ENCODE peak calls at places on chromosome 14, in ten cellular contexts. F, G, U, K, T, Y, L, E, O and Z are unnamed samples. For H3K4me1, the result is how much of the 10 kb centered on the place peaks cover.

GRCh38 chr14:104899781-104900180 is 24.9 kb upstream of the PLD4 start:
- DNase-seq in F (no peak), G (no peak), U (no peak), K (no peak), T (no peak), Y (no peak), L (no peak), E (no peak), O (no peak), Z (no peak)

GRCh38 chr14:70489579-70490175 is 37.7 kb downstream of the ADAM21 start:
- DNase-seq in F (no peak), G (no peak), U (no peak), K (no peak), T (no peak), Y (no peak), L (no peak), E (no peak), O (no peak), Z (no peak)

GRCh38 chr14:20434701-20435453 is 1.1 kb downstream of the KLHL33 start:
- DNase-seq in F (no peak), G (peak), U (no peak), K (peak), T (no peak), Y (no peak), L (no peak), E (no peak), O (peak), Z (peak)

GRCh38 chr14:21852061-21852664 is 178.5 kb upstream of the OR4E1 start:
- DNase-seq in F (no peak), G (no peak), U (no peak), K (no peak), T (peak), Y (peak), L (peak), E (peak), O (no peak), Z (peak)

GRCh38 chr14:76993743-76994142 is 34.8 kb downstream of the IRF2BPL start:
- DNase-seq in F (no peak), G (no peak), U (no peak), K (no peak), T (no peak), Y (no peak), L (no peak), E (no peak), O (no peak), Z (no peak)

GRCh38 chr14:54366726-54367707 is 29.8 kb upstream of the CDKN3 start:
- DNase-seq in F (peak), G (no peak), U (no peak), K (no peak), T (peak), Y (peak), L (peak), E (peak), O (no peak), Z (no peak)

GRCh38 chr14:47300801-47301200 is 374.6 kb downstream of the MDGA2 start:
- DNase-seq in F (no peak), G (no peak), U (no peak), K (no peak), T (no peak), Y (no peak), L (no peak), E (no peak), O (no peak), Z (no peak)

GRCh38 chr14:95533822-95534221 is 1.0 kb upstream of the GLRX5 start:
- DNase-seq in F (no peak), G (peak), U (no peak), K (no peak), T (no peak), Y (no peak), L (peak), E (no peak), O (no peak), Z (no peak)

DNA sequence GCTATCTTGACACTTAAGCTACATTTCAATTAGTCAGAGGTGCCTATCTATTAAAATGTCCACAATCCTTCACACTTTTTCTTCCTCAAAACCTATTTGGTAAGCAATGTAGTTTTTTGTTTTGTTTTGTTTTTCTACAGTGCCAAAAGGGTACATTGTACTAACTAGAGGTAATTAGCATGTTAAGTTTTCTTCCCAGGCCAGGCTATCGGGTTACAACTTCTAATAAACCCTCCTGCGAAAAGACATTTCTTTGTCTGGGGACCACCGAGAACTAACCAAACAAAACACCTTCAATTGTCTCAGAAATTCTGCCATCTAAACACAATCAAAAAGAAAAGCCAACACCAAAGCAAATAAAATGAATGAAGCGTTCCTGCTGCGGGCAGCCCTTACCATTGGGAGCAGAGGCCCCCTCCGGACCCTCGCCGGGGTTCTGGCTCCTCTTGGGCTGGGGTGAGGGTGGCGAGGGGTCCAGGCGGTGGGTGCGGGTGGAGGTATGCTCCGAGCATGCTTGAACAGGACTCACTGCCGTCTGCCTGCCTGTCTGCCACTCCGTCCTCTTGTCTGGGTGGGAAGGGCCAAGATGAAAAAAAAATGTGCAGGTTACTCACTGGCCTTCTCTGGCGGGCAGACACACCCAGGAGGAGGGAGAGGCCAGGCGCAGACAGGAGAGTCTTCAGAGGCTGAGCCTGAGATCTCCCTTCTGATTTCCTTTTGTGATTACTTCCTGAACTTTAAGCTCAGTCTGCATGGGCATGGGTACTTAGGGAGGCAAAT is 76.3 kb downstream of the STON2 start:
- DNase-seq in F (peak), G (no peak), U (no peak), K (no peak), T (peak), Y (no peak), L (no peak), E (peak), O (no peak), Z (peak)
- H3K4me1 ChIP-seq in F (under half), G (under half), U (under half), K (under half), T (under half), Y (under half), L (under half), E (under half), O (under half), Z (under half)

GRCh38 chr14:91508105-91508504 is 2.0 kb downstream of the PPP4R3A start:
- DNase-seq in F (no peak), G (no peak), U (no peak), K (no peak), T (no peak), Y (no peak), L (no peak), E (no peak), O (no peak), Z (no peak)
- H3K4me1 ChIP-seq in F (under half), G (under half), U (under half), K (under half), T (under half), Y (under half), L (under half), E (under half), O (half or more), Z (half or more)

GRCh38 chr14:103522028-103522581 is 525 bp downstream of the CKB start:
- DNase-seq in F (no peak), G (peak), U (no peak), K (peak), T (no peak), Y (no peak), L (no peak), E (no peak), O (peak), Z (no peak)
- H3K4me1 ChIP-seq in F (half or more), G (under half), U (half or more), K (under half), T (under half), Y (under half), L (under half), E (half or more), O (half or more), Z (half or more)

GRCh38 chr14:68936476-68936875 is 42.6 kb downstream of the ACTN1 start:
- DNase-seq in F (no peak), G (peak), U (no peak), K (no peak), T (no peak), Y (no peak), L (no peak), E (no peak), O (no peak), Z (no peak)
- H3K4me1 ChIP-seq in F (half or more), G (under half), U (half or more), K (under half), T (under half), Y (under half), L (under half), E (half or more), O (half or more), Z (under half)